ENCODE peak calls at places on chromosomes 5 and 9, in nine cellular contexts. K is breast epithelium, P is Peyer's patch, O is endothelial cell, D is fibroblast of villous mesenchyme, Y is ascending aorta, T is mammary epithelial cell, X is A549, H is GM20000. W is an unnamed sample.

GRCh38 chr9:120030847-120031246 is 549.1 kb downstream of the CDK5RAP2 start:
- DNase-seq in K (no peak), P (no peak), O (no peak), D (no peak), Y (no peak), T (no peak), X (no peak), H (no peak), W (no peak)

GRCh38 chr9:68458918-68459317 is 81.8 kb downstream of the TMEM252 start:
- DNase-seq in K (no peak), P (no peak), O (no peak), D (peak; percentile 70), Y (no peak), T (no peak), X (peak; percentile 46), H (no peak), W (no peak)

GRCh38 chr5:31047007-31047406 is 146.5 kb upstream of the CDH6 start:
- DNase-seq in K (no peak), P (no peak), O (no peak), D (no peak), Y (no peak), T (no peak), X (no peak), H (no peak), W (no peak)

GRCh38 chr9:119283118-119283794 is 86.0 kb downstream of the BRINP1 start:
- DNase-seq in K (no peak), P (no peak), O (no peak), D (no peak), Y (no peak), T (peak; percentile 65), X (no peak), H (no peak), W (peak; percentile 58)

GRCh38 chr9:119071636-119072035 is 297.6 kb downstream of the BRINP1 start:
- DNase-seq in K (no peak), P (no peak), O (no peak), D (no peak), Y (no peak), T (no peak), X (no peak), H (no peak), W (no peak)

GRCh38 chr5:169880012-169880673 is 100.2 kb downstream of the INSYN2B start:
- DNase-seq in K (no peak), P (no peak), O (no peak), D (no peak), Y (no peak), T (no peak), X (no peak), H (peak; percentile 20), W (no peak)

GRCh38 chr9:131854334-131854733 is 114.5 kb upstream of the RAPGEF1 start:
- DNase-seq in K (no peak), P (no peak), O (no peak), D (peak; percentile 12), Y (no peak), T (no peak), X (no peak), H (no peak), W (no peak)

GRCh38 chr9:106056328-106056727 is 362.0 kb downstream of the TMEM38B start:
- DNase-seq in K (no peak), P (no peak), O (no peak), D (no peak), Y (no peak), T (no peak), X (no peak), H (no peak), W (no peak)

GRCh38 chr9:18477719-18478118 is 3.8 kb downstream of the ADAMTSL1 start:
- DNase-seq in K (no peak), P (no peak), O (no peak), D (no peak), Y (no peak), T (no peak), X (no peak), H (no peak), W (no peak)

GRCh38 chr5:124923131-124923530 is 176.7 kb upstream of the ZNF608 start:
- DNase-seq in K (no peak), P (no peak), O (no peak), D (peak; percentile 45), Y (no peak), T (no peak), X (no peak), H (no peak), W (no peak)

GRCh38 chr5:151104795-151105194 is 24.0 kb upstream of the TNIP1 start:
- DNase-seq in K (peak; percentile 46), P (no peak), O (no peak), D (peak; percentile 99), Y (no peak), T (no peak), X (no peak), H (no peak), W (peak; percentile 89)

GRCh38 chr5:94024101-94024500 is 282.7 kb upstream of the POU5F2 start:
- DNase-seq in K (no peak), P (no peak), O (no peak), D (no peak), Y (no peak), T (no peak), X (no peak), H (no peak), W (no peak)

GRCh38 chr9:137275937-137276756 is 1.4 kb upstream of the TOR4A start:
- DNase-seq in K (no peak), P (no peak), O (no peak), D (no peak), Y (no peak), T (no peak), X (no peak), H (no peak), W (no peak)

DNA sequence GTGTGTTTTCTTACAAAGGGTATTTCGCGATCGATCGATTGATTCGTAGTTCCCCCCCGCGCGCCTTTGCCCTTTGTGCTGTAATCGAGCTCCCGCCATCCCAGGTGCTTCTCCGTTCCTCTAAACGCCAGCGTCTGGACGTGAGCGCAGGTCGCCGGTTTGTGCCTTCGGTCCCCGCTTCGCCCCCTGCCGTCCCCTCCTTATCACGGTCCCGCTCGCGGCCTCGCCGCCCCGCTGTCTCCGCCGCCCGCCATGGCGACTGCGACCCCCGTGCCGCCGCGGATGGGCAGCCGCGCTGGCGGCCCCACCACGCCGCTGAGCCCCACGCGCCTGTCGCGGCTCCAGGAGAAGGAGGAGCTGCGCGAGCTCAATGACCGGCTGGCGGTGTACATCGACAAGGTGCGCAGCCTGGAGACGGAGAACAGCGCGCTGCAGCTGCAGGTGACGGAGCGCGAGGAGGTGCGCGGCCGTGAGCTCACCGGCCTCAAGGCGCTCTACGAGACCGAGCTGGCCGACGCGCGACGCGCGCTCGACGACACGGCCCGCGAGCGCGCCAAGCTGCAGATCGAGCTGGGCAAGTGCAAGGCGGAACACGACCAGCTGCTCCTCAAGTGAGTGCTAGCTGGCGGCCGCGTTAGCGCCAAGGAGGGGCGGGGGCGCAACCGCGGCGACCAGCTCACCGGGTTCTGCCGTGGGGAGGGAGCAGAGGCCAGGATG is 479 bp downstream of the LMNB1 start:
- DNase-seq in K (peak; percentile 30), P (peak; percentile 53), O (peak; percentile 59), D (peak; percentile 53), Y (no peak), T (peak; percentile 76), X (peak; percentile 72), H (peak; percentile 53), W (peak; percentile 64)
- TF ChIP-seq CTCF in K (no peak), P (no peak), O (no peak), D (no peak), Y (no peak), T (no peak), X (peak; percentile 5), H (no peak), W (no peak)

GRCh38 chr5:54765327-54765726 is 220.1 kb downstream of the ESM1 start:
- DNase-seq in K (no peak), P (no peak), O (no peak), D (no peak), Y (no peak), T (no peak), X (no peak), H (no peak), W (no peak)

GRCh38 chr5:54766748-54767147 is 218.6 kb downstream of the ESM1 start:
- DNase-seq in K (no peak), P (no peak), O (no peak), D (no peak), Y (no peak), T (peak; percentile 32), X (no peak), H (no peak), W (no peak)

GRCh38 chr5:54772232-54773168 is 212.9 kb downstream of the ESM1 start:
- DNase-seq in K (no peak), P (no peak), O (no peak), D (no peak), Y (no peak), T (no peak), X (no peak), H (no peak), W (peak; percentile 26)

GRCh38 chr5:54769746-54770145 is 215.6 kb downstream of the ESM1 start:
- DNase-seq in K (no peak), P (no peak), O (no peak), D (no peak), Y (no peak), T (no peak), X (no peak), H (no peak), W (no peak)

DNA sequence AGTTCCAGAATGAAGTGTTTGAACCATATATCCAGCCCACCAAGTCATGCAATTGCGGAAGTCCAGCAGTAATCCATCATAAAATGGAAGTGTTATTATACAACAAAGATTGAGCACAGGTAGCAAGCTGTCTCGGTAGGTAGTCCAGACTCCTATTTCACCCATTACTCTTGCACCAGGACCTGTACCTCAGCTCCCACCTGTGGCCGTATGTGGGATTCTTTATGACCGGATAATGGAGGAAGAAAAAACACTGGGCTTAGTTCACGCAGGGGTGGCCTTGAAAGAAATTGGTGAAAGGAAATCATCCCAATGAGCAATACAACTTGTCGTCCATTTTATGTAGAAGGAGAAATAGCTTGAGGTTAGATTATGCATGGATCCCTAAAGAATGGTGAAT is 216.3 kb downstream of the ESM1 start:
- DNase-seq in K (no peak), P (no peak), O (no peak), D (no peak), Y (no peak), T (no peak), X (no peak), H (no peak), W (no peak)
- TF ChIP-seq CTCF in K (no peak), P (no peak), O (no peak), D (no peak), Y (no peak), T (no peak), X (no peak), H (no peak), W (no peak)

DNA sequence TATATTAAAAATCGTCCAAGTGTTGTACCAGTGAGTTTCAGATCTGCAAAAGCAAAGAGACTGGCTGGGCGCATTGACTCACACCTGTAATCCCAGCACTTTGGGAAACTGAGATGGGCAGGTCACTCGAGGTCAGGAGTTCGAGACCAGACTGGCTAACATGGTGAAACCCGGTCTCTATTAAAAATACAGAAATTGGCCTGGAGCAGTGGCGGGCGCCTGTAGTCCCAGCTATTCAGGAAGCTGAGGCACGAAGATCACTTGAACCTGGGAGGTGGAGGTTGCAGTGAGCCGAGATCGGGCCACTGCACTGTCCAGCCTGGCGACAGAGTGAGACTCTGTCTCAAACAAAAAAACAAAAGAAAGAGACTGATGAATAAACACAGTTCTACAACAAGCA is 18.3 kb upstream of the B4GALT1 start:
- DNase-seq in K (no peak), P (no peak), O (no peak), D (no peak), Y (no peak), T (no peak), X (no peak), H (no peak), W (no peak)
- TF ChIP-seq CTCF in K (no peak), P (no peak), O (no peak), D (no peak), Y (no peak), T (no peak), X (no peak), H (no peak), W (no peak)

GRCh38 chr5:181138258-181138657 is 7.3 kb upstream of the OR2V1 start:
- DNase-seq in K (no peak), P (no peak), O (no peak), D (no peak), Y (no peak), T (no peak), X (peak; percentile 52), H (no peak), W (peak; percentile 13)
- TF ChIP-seq CTCF in K (no peak), P (no peak), O (no peak), D (no peak), Y (no peak), T (no peak), X (no peak), H (no peak), W (no peak)

W was measured in MCF 10A.